ENCODE peak calls at places on chromosomes 16 and 17, in six cellular contexts. S is neural progenitor cell, O is osteocyte, W is thoracic aorta, R is heart left ventricle, Z is PC-3. D is an unnamed sample.

GRCh38 chr17:51912939-51913338 is 245.6 kb downstream of the CA10 start:
- DNase-seq in S (peak; percentile 43), O (no peak), W (no peak), R (no peak), Z (no peak), D (no peak)

GRCh38 chr16:66358231-66358630 is 8.3 kb upstream of the CDH5 start:
- DNase-seq in S (no peak), O (no peak), W (no peak), R (no peak), Z (no peak), D (no peak)

GRCh38 chr16:24846548-24847357 is 990 bp downstream of the SLC5A11 start:
- DNase-seq in S (no peak), O (no peak), W (no peak), R (no peak), Z (no peak), D (no peak)

GRCh38 chr17:77961741-77962140 is 3.2 kb downstream of the TNRC6C start:
- DNase-seq in S (no peak), O (no peak), W (no peak), R (no peak), Z (no peak), D (no peak)

GRCh38 chr16:81640681-81641070 is 138.4 kb upstream of the PLCG2 start:
- DNase-seq in S (no peak), O (no peak), W (no peak), R (no peak), Z (no peak), D (no peak)

GRCh38 chr16:82824408-82824807 is 197.6 kb downstream of the CDH13 start:
- DNase-seq in S (no peak), O (no peak), W (no peak), R (no peak), Z (no peak), D (no peak)

GRCh38 chr16:76650579-76650978 is 373.4 kb downstream of the CNTNAP4 start:
- DNase-seq in S (no peak), O (no peak), W (no peak), R (no peak), Z (peak; percentile 79), D (no peak)

GRCh38 chr17:8806206-8807069 is 7.3 kb upstream of the MFSD6L start:
- DNase-seq in S (no peak), O (peak; percentile 60), W (no peak), R (no peak), Z (no peak), D (no peak)

GRCh38 chr16:31327675-31328225 is 27.2 kb upstream of the ITGAX start:
- DNase-seq in S (no peak), O (peak; percentile 64), W (no peak), R (no peak), Z (no peak), D (no peak)

GRCh38 chr16:62576636-62577035 is 540.4 kb upstream of the CDH8 start:
- DNase-seq in S (no peak), O (no peak), W (no peak), R (no peak), Z (no peak), D (no peak)

GRCh38 chr16:51994597-51994996 is 552.3 kb downstream of the TOX3 start:
- DNase-seq in S (no peak), O (no peak), W (no peak), R (peak; percentile 20), Z (peak; percentile 44), D (no peak)

GRCh38 chr17:76072149-76072858 is at the start of gene SRP68:
- DNase-seq in S (peak; percentile 96), O (peak; percentile 98), W (peak; percentile 56), R (peak; percentile 94), Z (peak; percentile 96), D (peak; percentile 99)

GRCh38 chr17:69796093-69796492 is 278.9 kb upstream of the KCNJ16 start:
- DNase-seq in S (no peak), O (no peak), W (no peak), R (no peak), Z (no peak), D (no peak)

GRCh38 chr17:73030501-73030911 is 62.0 kb downstream of the SLC39A11 start:
- DNase-seq in S (no peak), O (no peak), W (no peak), R (no peak), Z (no peak), D (no peak)

GRCh38 chr16:20910781-20911321 is 10.3 kb downstream of the LYRM1 start:
- DNase-seq in S (no peak), O (no peak), W (no peak), R (no peak), Z (peak; percentile 91), D (no peak)

GRCh38 chr16:80976946-80977345 is 29.7 kb downstream of the CMC2 start:
- DNase-seq in S (no peak), O (no peak), W (no peak), R (no peak), Z (no peak), D (no peak)

GRCh38 chr16:1545044-1545736 is 11.7 kb downstream of the TMEM204 start:
- DNase-seq in S (no peak), O (no peak), W (no peak), R (peak; percentile 82), Z (no peak), D (peak; percentile 68)

GRCh38 chr17:38667099-38667786 is 7.5 kb downstream of the EPOP start:
- DNase-seq in S (peak; percentile 88), O (no peak), W (no peak), R (peak; percentile 59), Z (peak; percentile 74), D (no peak)
- TF ChIP-seq CTCF in S (peak; percentile 100), O (peak; percentile 97), W (peak; percentile 97), R (peak; percentile 97), Z (peak; percentile 89), D (peak; percentile 98)

GRCh38 chr16:84144859-84145639 is at the start of the genes DNAAF1 and HSDL1:
- DNase-seq in S (peak; percentile 97), O (peak; percentile 98), W (peak; percentile 53), R (peak; percentile 91), Z (peak; percentile 88), D (no peak)

GRCh38 chr16:84143784-84144199 is 1.2 kb downstream of the HSDL1 start:
- DNase-seq in S (peak; percentile 71), O (no peak), W (no peak), R (no peak), Z (no peak), D (no peak)

GRCh38 chr16:84143081-84143480 is 1.9 kb downstream of the HSDL1 start:
- DNase-seq in S (no peak), O (no peak), W (no peak), R (no peak), Z (no peak), D (no peak)

GRCh38 chr16:84141143-84141670 is 3.8 kb downstream of the HSDL1 start:
- DNase-seq in S (no peak), O (no peak), W (no peak), R (no peak), Z (no peak), D (no peak)

GRCh38 chr16:84144301-84144858 is 597 bp downstream of the HSDL1 start:
- DNase-seq in S (peak; percentile 62), O (no peak), W (no peak), R (peak; percentile 26), Z (peak; percentile 6), D (no peak)
- TF ChIP-seq CTCF in S (no peak), O (no peak), W (no peak), R (no peak), Z (peak; percentile 36), D (peak; percentile 30)

GRCh38 chr17:38864636-38865398 is 5.0 kb upstream of the LASP1 start:
- DNase-seq in S (peak; percentile 53), O (no peak), W (no peak), R (no peak), Z (no peak), D (no peak)
- TF ChIP-seq CTCF in S (peak; percentile 47), O (peak; percentile 41), W (no peak), R (peak; percentile 9), Z (no peak), D (peak; percentile 66)

GRCh38 chr17:41413353-41413752 is 11.0 kb downstream of the KRT37 start:
- DNase-seq in S (peak; percentile 21), O (no peak), W (no peak), R (no peak), Z (peak; percentile 20), D (no peak)
- TF ChIP-seq CTCF in S (no peak), O (no peak), W (no peak), R (no peak), Z (no peak), D (no peak)

GRCh38 chr17:66675273-66675990 is 159.5 kb upstream of the CACNG5 start:
- DNase-seq in S (no peak), O (no peak), W (no peak), R (no peak), Z (no peak), D (no peak)

GRCh38 chr17:66675991-66676371 is 158.9 kb upstream of the CACNG5 start:
- DNase-seq in S (no peak), O (no peak), W (no peak), R (no peak), Z (no peak), D (no peak)

GRCh38 chr17:66676421-66676820 is 158.5 kb upstream of the CACNG5 start:
- DNase-seq in S (no peak), O (no peak), W (no peak), R (no peak), Z (peak; percentile 96), D (no peak)

GRCh38 chr17:66670211-66670610 is 164.7 kb upstream of the CACNG5 start:
- DNase-seq in S (no peak), O (no peak), W (no peak), R (no peak), Z (no peak), D (no peak)

GRCh38 chr17:66673668-66674276 is 161.1 kb upstream of the CACNG5 start:
- DNase-seq in S (peak; percentile 78), O (no peak), W (no peak), R (peak; percentile 31), Z (peak; percentile 92), D (no peak)
- TF ChIP-seq CTCF in S (peak; percentile 82), O (peak; percentile 75), W (peak; percentile 77), R (peak; percentile 68), Z (peak; percentile 97), D (peak; percentile 90)

D was measured in chondrocyte.